ENCODE peak calls at places on chromosomes 5 and 9, in nine cellular contexts. B is RWPE1, C is GM10248, F is A673, V is fibroblast of lung, K is endodermal cell, J is fibroblast of mammary gland, N is AG09309, O is K562. Y is an unnamed sample.
A peak's percentile ranks its signal among the peaks of the same experiment; 100 is the strongest.

GRCh38 chr9:133387680-133388079 is 11.5 kb downstream of the STKLD1 start:
- DNase-seq in B (peak; percentile 61), C (no peak), F (no peak), V (no peak), K (no peak), J (no peak), N (no peak), O (no peak), Y (no peak)

GRCh38 chr9:117276444-117276843 is 138.4 kb downstream of the ASTN2 start:
- DNase-seq in B (no peak), C (no peak), F (no peak), V (no peak), K (no peak), J (no peak), N (no peak), O (no peak), Y (no peak)

GRCh38 chr9:4048441-4048840 is 251.4 kb downstream of the GLIS3 start:
- DNase-seq in B (no peak), C (no peak), F (peak; percentile 27), V (peak; percentile 72), K (no peak), J (peak; percentile 55), N (peak; percentile 1), O (no peak), Y (no peak)

GRCh38 chr5:75460947-75461346 is 50.5 kb downstream of the CERT1 start:
- DNase-seq in B (no peak), C (peak; percentile 20), F (no peak), V (no peak), K (peak; percentile 68), J (no peak), N (no peak), O (no peak), Y (no peak)

GRCh38 chr9:89843591-89843990 is 238.8 kb downstream of the GADD45G start:
- DNase-seq in B (no peak), C (no peak), F (no peak), V (no peak), K (peak; percentile 45), J (no peak), N (no peak), O (no peak), Y (no peak)

GRCh38 chr9:117400131-117400530 is 14.7 kb downstream of the ASTN2 start:
- DNase-seq in B (no peak), C (no peak), F (no peak), V (no peak), K (peak; percentile 47), J (no peak), N (no peak), O (no peak), Y (no peak)

GRCh38 chr5:107670028-107670926 is 460 bp downstream of the EFNA5 start:
- DNase-seq in B (peak; percentile 41), C (peak; percentile 29), F (peak; percentile 73), V (peak; percentile 32), K (peak; percentile 77), J (no peak), N (no peak), O (no peak), Y (no peak)

GRCh38 chr5:2310946-2311345 is 428.2 kb upstream of the IRX4 start:
- DNase-seq in B (no peak), C (no peak), F (no peak), V (no peak), K (no peak), J (no peak), N (no peak), O (no peak), Y (no peak)

GRCh38 chr9:21252727-21253547 is 13.1 kb upstream of the IFNA14 start:
- DNase-seq in B (peak; percentile 46), C (peak; percentile 39), F (peak; percentile 46), V (peak; percentile 33), K (no peak), J (peak; percentile 26), N (no peak), O (no peak), Y (no peak)

GRCh38 chr9:1871486-1872181 is 143.5 kb upstream of the SMARCA2 start:
- DNase-seq in B (no peak), C (no peak), F (peak; percentile 42), V (no peak), K (peak; percentile 66), J (no peak), N (no peak), O (no peak), Y (no peak)

GRCh38 chr9:71675129-71675856 is 93.0 kb downstream of the CEMIP2 start:
- DNase-seq in B (no peak), C (no peak), F (no peak), V (no peak), K (no peak), J (no peak), N (no peak), O (no peak), Y (no peak)

GRCh38 chr9:110746211-110746930 is 77.8 kb downstream of the MUSK start:
- DNase-seq in B (no peak), C (no peak), F (no peak), V (peak; percentile 38), K (no peak), J (peak; percentile 64), N (no peak), O (no peak), Y (no peak)

GRCh38 chr5:73945505-73945904 is 319.5 kb downstream of the ARHGEF28 start:
- DNase-seq in B (no peak), C (no peak), F (peak; percentile 40), V (no peak), K (peak; percentile 71), J (no peak), N (no peak), O (peak; percentile 27), Y (no peak)

GRCh38 chr5:377326-377981 is 55.9 kb downstream of the AHRR start:
- DNase-seq in B (no peak), C (no peak), F (no peak), V (no peak), K (peak; percentile 36), J (no peak), N (no peak), O (no peak), Y (no peak)

GRCh38 chr5:96942911-96943310 is 7.0 kb downstream of the LNPEP start:
- DNase-seq in B (no peak), C (no peak), F (no peak), V (no peak), K (no peak), J (peak; percentile 80), N (peak; percentile 24), O (no peak), Y (no peak)

GRCh38 chr9:76886318-76886717 is 19.6 kb downstream of the PRUNE2 start:
- DNase-seq in B (no peak), C (no peak), F (no peak), V (no peak), K (no peak), J (no peak), N (no peak), O (no peak), Y (no peak)

GRCh38 chr5:61148516-61148915 is 13.8 kb downstream of the SMIM15 start:
- DNase-seq in B (no peak), C (no peak), F (no peak), V (peak; percentile 62), K (no peak), J (no peak), N (no peak), O (no peak), Y (no peak)

GRCh38 chr9:97487107-97487506 is 14.4 kb upstream of the TMOD1 start:
- DNase-seq in B (peak; percentile 52), C (no peak), F (peak; percentile 14), V (no peak), K (no peak), J (peak; percentile 25), N (no peak), O (no peak), Y (no peak)
- TF ChIP-seq CTCF in B (peak; percentile 44), C (no peak), F (peak; percentile 50), V (peak; percentile 43), K (peak; percentile 63), J (peak; percentile 40), N (peak; percentile 43), O (peak; percentile 42), Y (peak; percentile 19)

DNA sequence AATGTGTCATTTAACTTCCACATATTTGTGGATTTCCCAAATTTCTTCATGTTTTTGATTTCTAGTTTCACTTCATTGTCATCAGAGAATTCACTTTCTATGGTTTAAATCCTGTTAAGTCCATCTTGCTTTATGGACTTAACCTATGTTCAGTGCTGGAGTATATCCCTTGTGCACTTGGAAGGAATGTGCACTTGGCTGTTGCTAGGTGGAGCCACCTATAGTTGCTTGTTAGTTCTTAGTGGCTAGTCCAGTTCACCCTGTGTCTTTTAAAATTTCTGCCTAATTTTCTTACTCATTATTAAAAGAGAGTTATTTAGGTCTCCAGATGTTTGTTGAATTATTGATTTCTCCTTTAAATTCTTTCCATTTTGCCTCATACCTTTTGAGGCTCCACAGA is 1472.5 kb upstream of the CDH6 start:
- DNase-seq in B (no peak), C (no peak), F (no peak), V (no peak), K (no peak), J (no peak), N (no peak), O (peak; percentile 7), Y (no peak)
- TF ChIP-seq CTCF in B (no peak), C (no peak), F (no peak), V (no peak), K (peak; percentile 33), J (no peak), N (no peak), O (no peak), Y (no peak)

DNA sequence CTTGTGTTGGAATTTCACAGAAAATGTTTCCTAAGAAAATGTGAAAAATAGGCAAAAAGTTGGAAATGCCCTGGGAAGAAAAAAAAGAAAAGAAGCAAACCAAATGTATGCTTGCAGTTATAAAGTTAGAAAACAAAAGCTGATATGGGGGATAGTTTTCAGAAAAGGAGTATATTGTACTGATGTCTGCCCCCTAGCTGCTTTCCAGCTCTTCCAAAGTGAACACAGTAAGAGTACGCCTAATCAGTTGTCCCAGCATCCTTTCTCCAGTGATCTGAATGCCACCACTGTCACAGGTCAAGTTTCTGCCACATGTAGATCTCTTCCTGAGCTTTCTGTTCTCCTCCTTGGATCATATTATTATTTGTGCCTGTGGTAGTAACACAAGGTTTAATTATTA is 5.8 kb downstream of the TYRP1 start:
- DNase-seq in B (no peak), C (no peak), F (no peak), V (no peak), K (no peak), J (no peak), N (no peak), O (no peak), Y (no peak)
- TF ChIP-seq CTCF in B (no peak), C (no peak), F (peak; percentile 42), V (peak; percentile 24), K (peak; percentile 54), J (peak; percentile 33), N (no peak), O (no peak), Y (peak; percentile 10)

DNA sequence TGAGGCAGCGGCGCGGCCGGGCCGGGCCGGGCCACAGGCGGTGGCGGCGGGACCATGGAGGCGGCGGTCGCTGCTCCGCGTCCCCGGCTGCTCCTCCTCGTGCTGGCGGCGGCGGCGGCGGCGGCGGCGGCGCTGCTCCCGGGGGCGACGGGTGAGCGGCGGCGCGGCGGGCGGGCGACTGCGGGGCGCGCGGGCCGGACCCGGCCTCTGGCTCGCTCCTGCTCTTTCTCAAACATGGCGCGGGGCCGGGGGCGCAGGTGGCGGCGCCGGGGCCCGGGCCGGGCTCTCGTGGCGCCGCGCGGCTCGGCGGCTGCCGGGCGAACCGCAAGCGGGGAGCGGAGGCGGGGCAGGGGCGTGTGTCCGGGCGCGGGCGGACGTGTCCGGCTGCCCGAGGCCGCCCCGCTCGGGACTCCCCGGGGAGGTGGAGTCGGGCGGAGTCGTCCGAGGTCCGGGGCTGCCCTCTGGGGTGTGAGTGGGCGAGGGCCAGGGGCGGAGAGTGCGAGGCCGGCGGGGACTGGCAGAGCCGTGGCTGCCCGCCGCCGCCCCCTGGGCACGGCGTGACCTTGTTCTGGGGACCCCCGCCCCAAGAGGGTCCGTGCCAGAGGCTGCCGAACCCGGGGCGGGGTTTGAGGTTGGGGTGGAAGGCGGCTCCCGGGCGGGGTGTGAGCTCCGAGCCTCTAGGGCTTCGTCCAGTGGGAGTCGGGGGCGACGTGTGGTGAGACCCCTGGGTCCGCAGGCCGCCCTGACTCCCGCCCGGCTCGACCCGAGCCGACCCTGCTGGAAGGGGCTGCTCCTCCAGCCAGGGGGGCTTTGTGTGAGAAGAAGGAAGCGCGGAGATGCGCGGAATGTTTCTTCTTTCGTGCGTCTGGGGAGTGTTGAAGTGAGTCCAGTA is 485 bp downstream of the TGFBR1 start:
- DNase-seq in B (peak; percentile 92), C (peak; percentile 90), F (peak; percentile 25), V (peak; percentile 63), K (peak; percentile 85), J (peak; percentile 67), N (peak; percentile 38), O (peak; percentile 81), Y (no peak)
- TF ChIP-seq CTCF in B (no peak), C (no peak), F (no peak), V (no peak), K (peak; percentile 27), J (no peak), N (no peak), O (no peak), Y (no peak)